ENCODE peak calls at places on chromosomes 7 and 10, in seven cellular contexts. I, X, P, N, M, R and G are unnamed samples.

GRCh38 chr10:50515420-50515819 is 108.3 kb downstream of the SGMS1 start:
- DNase-seq in I (no peak), X (no peak), P (no peak), N (no peak), M (no peak), R (no peak), G (no peak)

GRCh38 chr10:65891073-65891981 is 1034.5 kb upstream of the LRRTM3 start:
- DNase-seq in I (no peak), X (no peak), P (no peak), N (no peak), M (no peak), R (no peak), G (no peak)

GRCh38 chr7:45001138-45001694 is 1.2 kb downstream of the CCM2 start:
- DNase-seq in I (no peak), X (no peak), P (peak; percentile 38), N (peak; percentile 55), M (no peak), R (peak; percentile 51), G (no peak)

GRCh38 chr10:67452892-67453291 is 243.1 kb downstream of the CTNNA3 start:
- DNase-seq in I (no peak), X (no peak), P (no peak), N (no peak), M (no peak), R (no peak), G (no peak)

GRCh38 chr7:109835577-109835976 is 1255.3 kb upstream of the LRRN3 start:
- DNase-seq in I (no peak), X (no peak), P (no peak), N (no peak), M (no peak), R (no peak), G (no peak)

GRCh38 chr7:5997210-5997808 is 11.5 kb downstream of the PMS2 start:
- DNase-seq in I (peak; percentile 62), X (peak; percentile 21), P (peak; percentile 53), N (peak; percentile 58), M (peak; percentile 40), R (peak; percentile 52), G (peak; percentile 43)

GRCh38 chr7:44733708-44734481 is 14.8 kb upstream of the ZMIZ2 start:
- DNase-seq in I (no peak), X (no peak), P (no peak), N (no peak), M (no peak), R (no peak), G (peak; percentile 90)

GRCh38 chr7:132099163-132099562 is 477.1 kb downstream of the PLXNA4 start:
- DNase-seq in I (no peak), X (no peak), P (no peak), N (no peak), M (no peak), R (no peak), G (no peak)

GRCh38 chr7:142880886-142881505 is 4.5 kb downstream of the TRPV6 start:
- DNase-seq in I (no peak), X (peak; percentile 38), P (no peak), N (no peak), M (no peak), R (peak; percentile 21), G (peak; percentile 11)

GRCh38 chr7:32378991-32379390 is 111.2 kb downstream of the LSM5 start:
- DNase-seq in I (no peak), X (no peak), P (no peak), N (no peak), M (no peak), R (peak; percentile 13), G (no peak)

GRCh38 chr7:69246758-69247157 is 351.5 kb upstream of the AUTS2 start:
- DNase-seq in I (peak; percentile 55), X (no peak), P (no peak), N (peak; percentile 10), M (no peak), R (no peak), G (no peak)

GRCh38 chr7:94472608-94473007 is 37.0 kb upstream of the CASD1 start:
- DNase-seq in I (no peak), X (no peak), P (no peak), N (no peak), M (no peak), R (no peak), G (no peak)

GRCh38 chr7:133695976-133696531 is 431.1 kb upstream of the LRGUK start:
- DNase-seq in I (no peak), X (no peak), P (no peak), N (no peak), M (no peak), R (no peak), G (no peak)

GRCh38 chr10:72904806-72905205 is 11.3 kb downstream of the OIT3 start:
- DNase-seq in I (no peak), X (no peak), P (no peak), N (no peak), M (no peak), R (no peak), G (no peak)

GRCh38 chr10:108090476-108091215 is 926.1 kb upstream of the SORCS1 start:
- DNase-seq in I (no peak), X (no peak), P (no peak), N (no peak), M (no peak), R (no peak), G (no peak)

GRCh38 chr7:24821045-24821853 is 64.0 kb upstream of the GSDME start:
- DNase-seq in I (peak; percentile 79), X (no peak), P (peak; percentile 82), N (peak; percentile 84), M (peak; percentile 47), R (peak; percentile 98), G (peak; percentile 88)

GRCh38 chr7:46173526-46174191 is 252.6 kb upstream of the IGFBP3 start:
- DNase-seq in I (peak; percentile 53), X (no peak), P (no peak), N (no peak), M (no peak), R (no peak), G (no peak)

GRCh38 chr10:97197030-97197500 is 11.3 kb upstream of the SLIT1 start:
- DNase-seq in I (no peak), X (no peak), P (no peak), N (no peak), M (no peak), R (no peak), G (no peak)

GRCh38 chr10:132382231-132382922 is 14.6 kb upstream of the PWWP2B start:
- DNase-seq in I (no peak), X (no peak), P (no peak), N (peak; percentile 4), M (no peak), R (no peak), G (no peak)

DNA sequence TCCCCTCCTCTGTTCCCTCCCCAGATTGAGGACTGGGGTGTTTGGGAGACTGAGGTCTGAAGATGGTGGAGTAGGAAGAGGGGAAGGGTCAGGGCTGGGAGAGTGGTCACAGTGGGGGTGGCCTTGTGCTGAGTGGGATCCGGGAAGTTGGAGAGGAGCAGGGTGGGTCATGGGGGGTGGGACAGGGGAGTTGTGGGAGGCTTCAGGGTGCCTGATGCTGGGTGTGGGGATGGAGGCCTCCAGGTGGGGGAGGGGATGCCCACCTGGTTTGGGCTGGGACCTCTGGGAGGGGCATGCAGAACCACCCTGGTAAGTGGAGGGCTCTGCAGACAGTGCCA is 2.6 kb downstream of the ZNF775 start:
- DNase-seq in I (no peak), X (no peak), P (no peak), N (no peak), M (no peak), R (no peak), G (no peak)
- H3K27ac ChIP-seq in I (no peak overlapping the region), X (peak overlapping the region; percentile 47), P (peak overlapping the region; percentile 71), N (peak overlapping the region; percentile 79), M (no peak overlapping the region), R (peak overlapping the region; percentile 4), G (no peak overlapping the region)

DNA sequence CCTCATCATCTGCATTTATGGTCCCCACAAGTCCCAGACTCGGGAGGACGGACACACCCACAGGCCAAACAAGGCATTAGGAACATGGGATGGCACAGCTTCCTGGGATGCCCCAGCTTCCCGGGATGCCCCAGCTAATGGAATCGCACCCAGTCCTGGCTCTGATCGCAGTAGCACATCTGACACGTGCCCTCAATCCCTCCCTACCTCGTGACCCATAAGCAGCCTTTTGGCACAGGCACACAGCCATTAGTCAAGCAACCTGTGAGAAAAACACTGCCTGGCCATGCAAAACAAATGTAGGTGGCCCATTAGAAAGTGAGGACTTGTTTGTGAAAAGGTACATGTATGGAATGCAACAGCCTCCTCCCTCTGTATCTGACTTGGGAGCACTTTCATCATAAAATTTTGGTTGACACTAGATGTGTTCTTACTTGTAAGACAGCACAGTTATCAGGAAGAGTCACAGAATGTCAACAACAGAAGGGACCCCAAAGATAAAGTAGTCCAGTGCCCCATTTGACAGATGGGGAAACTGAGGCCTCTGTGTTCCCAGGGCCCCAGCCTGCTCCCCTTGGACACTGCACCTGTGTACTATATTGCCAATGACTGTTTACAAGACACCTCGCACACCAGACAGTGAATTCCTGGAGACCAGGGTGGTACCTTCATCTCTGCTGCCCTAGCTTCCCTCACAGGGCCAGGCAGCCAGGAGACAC is 34.4 kb downstream of the DLG5 start:
- DNase-seq in I (no peak), X (no peak), P (no peak), N (no peak), M (no peak), R (no peak), G (no peak)
- H3K27ac ChIP-seq in I (no peak overlapping the region), X (peak overlapping the region; percentile 76), P (no peak overlapping the region), N (peak overlapping the region; percentile 39), M (no peak overlapping the region), R (peak overlapping the region; percentile 70), G (no peak overlapping the region)

GRCh38 chr10:120804020-120804419 is 47.1 kb upstream of the WDR11 start:
- DNase-seq in I (no peak), X (no peak), P (no peak), N (no peak), M (no peak), R (no peak), G (no peak)
- H3K27ac ChIP-seq in I (no peak overlapping the region), X (no peak overlapping the region), P (no peak overlapping the region), N (no peak overlapping the region), M (no peak overlapping the region), R (no peak overlapping the region), G (no peak overlapping the region)

GRCh38 chr7:51102828-51103227 is 213.8 kb downstream of the COBL start:
- DNase-seq in I (no peak), X (no peak), P (no peak), N (no peak), M (no peak), R (no peak), G (peak; percentile 81)

GRCh38 chr7:51104278-51104677 is 212.3 kb downstream of the COBL start:
- DNase-seq in I (no peak), X (no peak), P (no peak), N (no peak), M (no peak), R (no peak), G (no peak)

GRCh38 chr7:51103718-51104117 is 212.9 kb downstream of the COBL start:
- DNase-seq in I (no peak), X (no peak), P (no peak), N (no peak), M (no peak), R (no peak), G (no peak)

GRCh38 chr7:51111256-51111655 is 205.4 kb downstream of the COBL start:
- DNase-seq in I (no peak), X (no peak), P (no peak), N (no peak), M (no peak), R (no peak), G (no peak)

DNA sequence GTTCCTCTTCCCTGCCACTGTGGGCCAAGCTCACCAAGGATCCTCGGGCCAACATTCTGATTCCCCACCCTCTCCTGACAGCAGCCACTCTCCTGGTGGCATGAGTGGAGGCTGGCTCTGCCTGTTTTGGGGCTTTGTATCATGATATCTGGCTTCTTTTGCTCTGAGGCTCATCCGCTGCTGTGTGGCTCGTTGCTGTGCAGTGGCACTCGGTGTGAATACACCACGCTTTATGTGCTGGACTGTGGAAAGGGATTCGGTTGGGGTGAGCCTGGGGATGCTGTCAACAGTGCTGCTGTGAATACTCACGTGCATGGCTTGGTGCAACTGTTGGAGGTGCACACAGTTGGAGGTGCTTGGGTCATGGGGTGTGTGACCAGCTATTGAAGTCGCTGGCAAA is 208.5 kb downstream of the COBL start:
- DNase-seq in I (no peak), X (no peak), P (no peak), N (no peak), M (no peak), R (no peak), G (no peak)
- H3K27ac ChIP-seq in I (no peak overlapping the region), X (no peak overlapping the region), P (no peak overlapping the region), N (no peak overlapping the region), M (no peak overlapping the region), R (no peak overlapping the region), G (no peak overlapping the region)